ENCODE peak calls at places on chromosome 2, in four cellular contexts. A is Calu3, W is kidney epithelial cell, X is mesothelial cell of epicardium. S is an unnamed sample.

GRCh38 chr2:242075683-242076082 is 206.2 kb downstream of the RTP5 start:
- DNase-seq in X (no peak), W (no peak), A (peak; percentile 61), S (no peak)

GRCh38 chr2:139018252-139018651 is 238.1 kb upstream of the NXPH2 start:
- DNase-seq in W (no peak), X (no peak), A (no peak), S (no peak)

GRCh38 chr2:85999131-85999831 is 106.4 kb downstream of the POLR1A start:
- DNase-seq in A (no peak), X (no peak), W (no peak), S (no peak)

GRCh38 chr2:144469788-144470187 is 50.1 kb downstream of the ZEB2 start:
- DNase-seq in A (no peak), W (no peak), X (no peak), S (no peak)

GRCh38 chr2:176132397-176133086 is 3.0 kb downstream of the HOXD8 start:
- DNase-seq in W (no peak), A (no peak), X (no peak), S (no peak)

GRCh38 chr2:137467246-137467862 is 496.9 kb upstream of the HNMT start:
- DNase-seq in A (peak; percentile 62), X (peak; percentile 47), W (peak; percentile 26), S (no peak)

GRCh38 chr2:83069724-83070123 is 1389.4 kb downstream of the SUCLG1 start:
- DNase-seq in A (no peak), W (peak; percentile 16), X (no peak), S (no peak)

GRCh38 chr2:112480540-112481049 is 1.4 kb upstream of the TTL start:
- DNase-seq in A (peak; percentile 6), W (no peak), X (no peak), S (no peak)

GRCh38 chr2:112811841-112812306 is 24.7 kb downstream of the IL1B start:
- DNase-seq in W (peak; percentile 69), X (no peak), A (peak; percentile 73), S (no peak)

GRCh38 chr2:36587556-36587955 is 10.4 kb downstream of the FEZ2 start:
- DNase-seq in A (no peak), W (no peak), X (no peak), S (no peak)

GRCh38 chr2:191050640-191050987 is 36.6 kb upstream of the STAT1 start:
- DNase-seq in X (no peak), A (no peak), W (no peak), S (no peak)

GRCh38 chr2:197198890-197199289 is 111.7 kb downstream of the ANKRD44 start:
- DNase-seq in W (no peak), X (no peak), A (no peak), S (peak; percentile 75)

GRCh38 chr2:203718087-203718486 is 11.6 kb downstream of the CD28 start:
- DNase-seq in W (no peak), A (no peak), X (no peak), S (no peak)

GRCh38 chr2:179932786-179933185 is 71.4 kb upstream of the ZNF385B start:
- DNase-seq in X (no peak), A (no peak), W (no peak), S (no peak)

GRCh38 chr2:176139621-176140020 is 10.1 kb downstream of the HOXD8 start:
- DNase-seq in X (no peak), W (no peak), A (no peak), S (no peak)

GRCh38 chr2:181891966-181892794 is 650 bp downstream of the ITPRID2 start:
- DNase-seq in A (peak; percentile 62), X (peak; percentile 75), W (no peak), S (peak; percentile 50)

GRCh38 chr2:185108588-185108987 is 510.3 kb downstream of the ZNF804A start:
- DNase-seq in W (no peak), A (no peak), X (no peak), S (no peak)

GRCh38 chr2:205496777-205497176 is 185.5 kb upstream of the NRP2 start:
- DNase-seq in W (no peak), A (no peak), X (no peak), S (no peak)

GRCh38 chr2:95054016-95054415 is 28.5 kb downstream of the MAL start:
- DNase-seq in W (no peak), X (no peak), A (no peak), S (no peak)

GRCh38 chr2:149797030-149797429 is 209.5 kb upstream of the MMADHC start:
- DNase-seq in W (no peak), A (no peak), X (no peak), S (no peak)

GRCh38 chr2:149800624-149801220 is 213.1 kb upstream of the MMADHC start:
- DNase-seq in W (no peak), X (no peak), A (no peak), S (no peak)

DNA sequence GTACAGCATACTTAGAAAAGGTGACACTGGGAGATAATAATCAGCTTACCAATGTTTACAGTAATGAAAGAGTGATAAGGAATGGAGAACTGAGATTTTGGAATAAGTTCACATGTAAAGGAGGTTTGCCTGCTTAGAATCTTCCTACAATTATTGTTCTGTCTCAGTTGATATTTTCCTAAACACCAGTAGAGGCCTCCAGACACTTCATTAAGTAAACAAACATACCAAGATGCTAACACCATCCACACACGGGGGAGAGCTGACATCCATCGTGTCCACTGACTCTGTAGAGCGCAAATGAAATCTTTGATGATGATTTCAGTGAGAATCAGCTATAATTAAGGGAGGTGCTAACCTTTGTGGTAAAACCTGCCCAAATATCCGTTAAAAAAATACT is 211.7 kb upstream of the MMADHC start:
- DNase-seq in X (no peak), A (peak; percentile 6), W (peak; percentile 4), S (no peak)
- TF ChIP-seq CTCF in X (no peak), A (no peak), W (peak; percentile 33), S (no peak)

DNA sequence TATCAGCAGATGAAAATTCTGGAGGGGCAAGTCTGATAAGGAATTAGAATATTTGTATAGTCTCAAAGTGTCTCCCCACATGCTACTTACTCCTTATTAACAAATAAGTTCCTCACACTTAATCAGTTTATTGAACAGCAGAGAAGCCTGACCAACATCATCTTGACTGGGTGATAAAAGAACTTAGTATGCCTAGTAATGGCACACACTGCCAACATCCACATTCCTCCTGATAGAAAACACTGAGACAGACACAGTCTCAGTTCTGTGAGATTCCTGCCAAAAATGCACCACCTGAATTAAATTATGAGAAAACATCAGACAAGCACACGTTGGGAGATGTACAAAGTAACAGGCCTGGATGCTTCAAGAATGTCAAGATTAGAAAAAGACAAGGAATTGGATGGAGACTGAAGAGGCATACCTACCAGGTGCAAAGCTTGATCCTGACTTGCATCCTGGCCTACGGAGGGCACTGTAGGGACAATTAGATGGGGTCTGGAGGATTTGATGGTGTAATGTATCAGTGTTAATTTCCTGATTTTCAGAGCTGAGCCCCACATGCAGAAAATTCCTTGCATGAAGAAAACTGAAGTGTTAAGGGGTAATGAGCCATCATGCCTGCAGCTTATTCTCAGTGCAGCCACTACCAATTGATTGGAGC is 200.4 kb upstream of the SH3BP4 start:
- DNase-seq in W (no peak), A (no peak), X (no peak), S (no peak)
- TF ChIP-seq CTCF in W (no peak), A (no peak), X (no peak), S (no peak)

DNA sequence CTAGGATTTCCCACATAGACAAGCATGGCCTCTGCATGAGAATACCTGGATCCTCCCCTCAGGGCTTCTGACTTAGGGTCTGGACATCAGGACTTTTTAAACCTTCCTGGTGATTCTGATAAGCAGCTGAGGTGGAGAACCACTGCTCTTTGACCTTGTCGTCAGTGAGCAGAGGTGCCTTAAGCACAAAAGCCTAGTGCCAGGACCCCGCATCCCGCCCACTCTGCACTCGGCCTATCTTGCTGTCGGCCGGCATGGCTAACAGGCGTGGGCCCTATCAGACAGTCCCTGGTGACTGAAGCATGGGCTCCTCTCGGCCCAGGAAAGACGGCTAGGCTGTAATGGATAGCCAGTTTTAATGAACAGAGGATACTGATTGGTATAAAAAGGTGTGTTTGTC is 6.2 kb downstream of the ANKRD23 start:
- DNase-seq in A (no peak), X (no peak), W (no peak), S (no peak)
- TF ChIP-seq CTCF in A (no peak), X (no peak), W (no peak), S (no peak)

DNA sequence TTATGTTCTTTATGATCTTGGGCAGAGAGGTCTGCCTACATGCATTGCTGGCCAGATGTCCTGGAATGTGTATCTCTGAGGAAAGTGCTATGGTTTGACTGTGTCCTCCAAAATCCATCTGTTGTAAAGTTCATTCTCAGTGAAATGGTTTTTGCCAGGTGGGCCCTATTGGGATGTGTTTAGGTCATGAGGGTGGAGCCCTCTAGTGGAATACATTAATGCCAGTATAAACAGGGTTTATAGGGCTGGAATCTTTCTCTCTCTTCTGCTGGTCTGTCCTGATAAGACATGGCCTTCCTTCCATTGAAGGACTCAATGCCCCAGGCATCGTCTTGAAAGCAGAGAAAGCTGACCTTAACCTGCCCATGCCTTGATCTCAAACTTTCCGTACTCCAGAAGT is 258.5 kb downstream of the RPIA start:
- DNase-seq in A (no peak), W (no peak), X (no peak), S (no peak)
- TF ChIP-seq CTCF in A (no peak), W (peak; percentile 15), X (no peak), S (no peak)

GRCh38 chr2:1538663-1539062 is 125.4 kb downstream of the TPO start:
- DNase-seq in A (no peak), W (no peak), X (no peak), S (no peak)
- TF ChIP-seq CTCF in A (no peak), W (peak; percentile 66), X (peak; percentile 16), S (no peak)

GRCh38 chr2:104944495-104944894 is 90.6 kb downstream of the POU3F3 start:
- DNase-seq in W (no peak), X (no peak), A (peak; percentile 50), S (no peak)
- TF ChIP-seq CTCF in W (peak; percentile 67), X (peak; percentile 16), A (peak; percentile 38), S (no peak)

GRCh38 chr2:88831792-88832248 is 140.3 kb downstream of the RPIA start:
- DNase-seq in W (no peak), A (peak; percentile 77), X (no peak), S (no peak)
- TF ChIP-seq CTCF in W (peak; percentile 71), A (peak; percentile 75), X (no peak), S (peak; percentile 30)

DNA sequence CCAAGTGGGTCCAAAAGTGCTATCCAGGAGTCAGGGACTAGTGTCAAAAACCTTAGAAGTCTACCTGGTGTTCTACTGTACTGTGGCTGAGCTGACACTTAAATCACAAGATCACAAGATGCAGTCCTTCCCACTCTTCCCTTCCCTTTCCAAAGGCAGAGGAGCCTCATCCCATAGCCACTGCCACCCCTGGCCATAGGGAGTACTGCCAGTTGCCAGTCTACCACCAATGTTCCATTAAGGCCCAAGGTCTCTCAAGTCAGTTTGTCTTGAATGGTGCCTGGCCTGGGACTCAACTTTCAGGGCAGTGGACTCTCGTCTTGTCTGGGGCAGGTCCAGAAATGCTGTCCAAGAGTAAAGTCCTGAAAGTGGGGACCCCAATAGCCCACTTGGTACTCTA is 585.6 kb downstream of the NUP35 start:
- DNase-seq in W (no peak), A (no peak), X (no peak), S (no peak)
- TF ChIP-seq CTCF in W (no peak), A (no peak), X (no peak), S (no peak)

DNA sequence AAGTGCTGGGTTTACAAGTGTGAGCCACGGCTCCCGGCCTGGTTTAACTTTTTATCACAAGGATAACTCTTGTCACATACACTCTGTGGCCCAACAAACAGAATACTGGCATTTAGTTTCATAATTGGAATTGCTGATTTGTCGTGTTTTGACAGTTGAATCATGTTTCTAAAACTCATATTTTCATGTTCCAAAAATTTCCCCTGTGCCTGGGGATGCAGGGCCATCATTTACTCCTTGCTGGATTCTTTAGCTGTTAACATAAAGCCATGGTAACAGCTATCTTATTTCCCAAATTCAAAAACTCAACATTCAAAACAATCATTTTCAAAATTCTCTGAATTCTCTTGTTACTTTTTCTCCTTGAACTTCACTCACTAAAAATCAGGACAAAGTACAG is 16.5 kb upstream of the ATG16L1 start:
- DNase-seq in A (no peak), W (no peak), X (no peak), S (no peak)
- TF ChIP-seq CTCF in A (no peak), W (no peak), X (no peak), S (no peak)

S was measured in natural killer cell.